ENCODE peak calls at places on chromosome 5, in five cellular contexts. Q, T, V, W and B are unnamed samples.

GRCh38 chr5:112757468-112758208 is 20.0 kb downstream of the APC start:
- DNase-seq in V (no peak), W (no peak), T (peak), Q (no peak), B (peak)

GRCh38 chr5:55236800-55237199 is 3.4 kb upstream of the CCNO start:
- DNase-seq in W (no peak), V (no peak), Q (no peak), T (no peak), B (no peak)

GRCh38 chr5:80182802-80183645 is 72.8 kb downstream of the SERINC5 start:
- DNase-seq in T (no peak), V (peak), Q (no peak), W (no peak), B (peak)

GRCh38 chr5:179318193-179318955 is 26.9 kb downstream of the ADAMTS2 start:
- DNase-seq in W (no peak), T (no peak), V (no peak), Q (no peak), B (no peak)

GRCh38 chr5:149490599-149491187 is 60.5 kb downstream of the CSNK1A1 start:
- DNase-seq in T (no peak), Q (no peak), W (no peak), V (no peak), B (no peak)

GRCh38 chr5:78718827-78719226 is 70.3 kb upstream of the LHFPL2 start:
- DNase-seq in Q (no peak), W (no peak), V (no peak), T (no peak), B (no peak)

GRCh38 chr5:170554566-170555267 is 50.9 kb downstream of the KCNIP1 start:
- DNase-seq in Q (no peak), W (no peak), V (peak), T (no peak), B (no peak)

GRCh38 chr5:137616046-137616445 is 116.9 kb upstream of the SPOCK1 start:
- DNase-seq in T (no peak), W (no peak), Q (no peak), V (no peak), B (no peak)

GRCh38 chr5:62082370-62082778 is 223.6 kb upstream of the KIF2A start:
- DNase-seq in T (peak), V (no peak), W (no peak), Q (no peak), B (peak)

GRCh38 chr5:76082790-76083554 is at the start of gene SV2C:
- DNase-seq in T (no peak), W (no peak), Q (no peak), V (peak), B (no peak)

GRCh38 chr5:76542887-76543690 is 80.1 kb downstream of the F2RL2 start:
- DNase-seq in Q (peak), T (no peak), W (no peak), V (peak), B (no peak)

GRCh38 chr5:453725-454481 is 10.9 kb downstream of the EXOC3 start:
- DNase-seq in W (no peak), T (no peak), Q (no peak), V (peak), B (peak)

GRCh38 chr5:1814183-1815020 is 13.2 kb downstream of the NDUFS6 start:
- DNase-seq in T (no peak), Q (no peak), W (no peak), V (no peak), B (no peak)

GRCh38 chr5:27020965-27021364 is 17.4 kb downstream of the CDH9 start:
- DNase-seq in Q (no peak), V (no peak), T (peak), W (no peak), B (peak)
- TF ChIP-seq CTCF in Q (no peak), V (no peak), T (peak), W (no peak), B (peak)

GRCh38 chr5:146662229-146662628 is 146.2 kb upstream of the GPR151 start:
- DNase-seq in V (no peak), W (no peak), Q (peak), T (peak), B (peak)
- TF ChIP-seq CTCF in V (peak), W (peak), Q (no peak), T (peak), B (peak)

DNA sequence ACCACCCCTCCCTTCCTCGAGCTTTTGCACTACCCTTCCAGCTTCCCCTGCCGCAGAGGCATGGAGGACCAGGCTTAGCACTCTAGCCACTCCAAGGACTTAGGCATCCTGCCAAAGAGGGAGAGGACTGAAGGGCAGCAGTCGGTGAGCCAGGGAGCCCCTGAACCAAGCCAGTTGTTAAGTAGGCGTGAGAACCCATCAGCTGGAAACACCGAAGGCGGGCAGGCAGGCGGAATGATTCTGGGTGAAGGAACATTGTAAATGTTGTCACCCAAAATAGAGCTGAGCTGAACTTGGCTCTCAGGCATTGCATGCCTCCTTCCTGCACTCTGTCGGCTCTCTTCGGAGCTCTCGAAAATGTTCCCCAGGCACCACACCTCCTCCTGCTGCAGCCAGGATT is 42.8 kb downstream of the NRG2 start:
- DNase-seq in T (no peak), W (no peak), Q (no peak), V (no peak), B (no peak)
- TF ChIP-seq CTCF in T (no peak), W (no peak), Q (no peak), V (no peak), B (no peak)

GRCh38 chr5:102975040-102975439 is 144.9 kb downstream of the GIN1 start:
- DNase-seq in T (peak), W (no peak), V (no peak), Q (no peak), B (no peak)

GRCh38 chr5:102974177-102974576 is 145.8 kb downstream of the GIN1 start:
- DNase-seq in W (no peak), Q (no peak), V (no peak), T (no peak), B (no peak)

GRCh38 chr5:102975457-102976182 is 144.3 kb downstream of the GIN1 start:
- DNase-seq in T (peak), V (no peak), W (no peak), Q (no peak), B (peak)

GRCh38 chr5:102971693-102972293 is 148.1 kb downstream of the GIN1 start:
- DNase-seq in T (peak), Q (no peak), W (no peak), V (no peak), B (peak)
- TF ChIP-seq CTCF in T (peak), Q (no peak), W (peak), V (peak), B (no peak)

DNA sequence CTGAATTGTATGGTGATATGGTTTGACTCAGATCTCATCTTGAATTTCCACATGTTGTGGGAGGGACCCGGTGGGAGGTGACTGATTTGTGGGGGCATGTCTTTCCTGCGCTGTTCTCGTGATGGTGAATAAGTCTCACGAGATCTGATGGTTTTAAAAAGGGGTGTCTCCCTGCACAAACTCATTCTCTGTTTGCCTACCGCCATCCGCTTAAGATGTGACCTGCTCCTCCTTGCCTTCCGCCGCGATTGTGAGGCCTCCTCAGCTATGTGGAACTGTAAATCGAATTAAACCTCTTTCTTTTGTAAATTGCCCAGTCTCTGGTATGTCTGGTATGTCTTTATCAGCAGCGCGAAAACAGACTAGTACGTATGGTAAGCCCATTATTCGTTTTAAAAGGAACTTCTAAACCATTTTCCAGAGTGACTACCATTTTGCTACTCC is 48.7 kb downstream of the SLC36A1 start:
- DNase-seq in V (no peak), T (no peak), W (no peak), Q (no peak), B (peak)
- TF ChIP-seq CTCF in V (no peak), T (no peak), W (no peak), Q (no peak), B (no peak)

GRCh38 chr5:40904205-40904993 is 4.9 kb upstream of the C7 start:
- DNase-seq in Q (peak), V (peak), T (peak), W (peak), B (peak)
- TF ChIP-seq CTCF in Q (no peak), V (peak), T (peak), W (peak), B (peak)

GRCh38 chr5:150558088-150558621 is 50.2 kb downstream of the NDST1 start:
- DNase-seq in T (no peak), Q (no peak), V (no peak), W (no peak), B (no peak)

GRCh38 chr5:150559088-150559487 is 51.2 kb downstream of the NDST1 start:
- DNase-seq in V (no peak), W (no peak), Q (no peak), T (no peak), B (no peak)

GRCh38 chr5:150560401-150561191 is 52.7 kb downstream of the NDST1 start:
- DNase-seq in V (peak), Q (peak), W (peak), T (peak), B (peak)

GRCh38 chr5:150561192-150561512 is 53.2 kb downstream of the NDST1 start:
- DNase-seq in W (no peak), T (no peak), Q (no peak), V (no peak), B (no peak)

DNA sequence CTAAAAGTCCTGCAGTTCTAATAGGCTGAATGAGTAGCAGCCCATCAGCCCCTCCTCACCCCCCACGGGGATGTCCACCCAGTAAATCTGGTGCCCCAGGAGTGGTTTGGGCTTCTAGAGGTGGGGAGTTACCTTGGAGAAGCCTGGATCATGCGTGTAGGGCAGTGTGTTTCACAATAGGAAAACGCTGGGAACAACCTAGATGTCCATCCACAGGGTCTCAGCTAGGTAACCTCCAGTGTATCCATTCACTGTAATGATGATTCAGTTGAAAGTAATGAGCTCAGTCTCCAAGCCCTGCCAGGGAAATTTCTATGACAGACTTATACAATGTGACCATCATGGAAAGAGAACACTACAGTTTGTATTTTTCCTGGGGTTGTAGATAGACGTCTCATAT is 51.8 kb downstream of the NDST1 start:
- DNase-seq in Q (no peak), V (no peak), W (no peak), T (peak), B (peak)
- TF ChIP-seq CTCF in Q (no peak), V (no peak), W (no peak), T (no peak), B (no peak)

GRCh38 chr5:172666251-172666650 is 25.2 kb downstream of the NEURL1B start:
- DNase-seq in V (no peak), Q (no peak), T (peak), W (no peak), B (no peak)
- TF ChIP-seq CTCF in V (no peak), Q (no peak), T (no peak), W (no peak), B (no peak)

DNA sequence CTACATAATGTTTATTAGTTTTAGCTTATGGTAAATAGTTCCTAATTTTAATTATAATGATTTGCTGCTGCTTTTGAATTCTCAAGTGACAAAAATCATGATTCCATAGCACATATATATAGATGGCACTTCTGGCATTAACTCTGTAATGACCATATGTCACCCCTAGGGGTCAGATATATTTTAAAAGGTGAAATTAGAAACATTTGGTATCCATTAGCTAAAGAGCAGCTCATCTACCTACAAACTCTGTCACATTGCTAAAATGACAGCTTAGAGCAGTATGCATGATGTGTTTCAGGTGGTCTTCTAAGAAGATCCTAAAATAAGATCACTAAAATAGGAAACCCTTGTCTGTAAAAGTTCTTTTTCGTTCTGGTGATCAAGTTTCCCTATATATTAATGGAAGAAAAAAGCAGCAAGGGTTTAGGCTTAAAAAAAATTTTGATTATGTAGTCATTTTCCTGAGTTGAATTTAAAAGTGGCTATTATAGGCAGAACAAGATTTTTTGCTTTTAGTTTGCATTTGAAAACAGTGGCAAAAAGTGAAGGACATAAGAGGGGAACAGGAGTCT is 157.7 kb upstream of the POU5F2 start:
- DNase-seq in T (peak), W (no peak), V (no peak), Q (no peak), B (peak)
- TF ChIP-seq CTCF in T (peak), W (no peak), V (no peak), Q (no peak), B (peak)